ENCODE peak calls at places on chromosomes 2 and 18, in nine cellular contexts. Y is astrocyte of the spinal cord, A is uterus, P is heart left ventricle, H is upper lobe of right lung, Z is fibroblast of villous mesenchyme, U is lower lobe of right lung, X is body of pancreas, G is WERI-Rb-1. F is an unnamed sample.

GRCh38 chr2:168742258-168742932 is 60.0 kb upstream of the NOSTRIN start:
- DNase-seq in H (no peak), A (no peak), G (no peak), U (no peak), P (no peak), Z (no peak), Y (no peak), X (no peak), F (no peak)

GRCh38 chr2:181683518-181684453 is 3.5 kb upstream of the NEUROD1 start:
- DNase-seq in P (no peak), Y (no peak), G (peak), U (no peak), X (peak), H (no peak), A (no peak), Z (no peak), F (no peak)

GRCh38 chr2:180596453-180596852 is 384.0 kb upstream of the UBE2E3 start:
- DNase-seq in H (no peak), X (no peak), G (no peak), A (no peak), U (no peak), Y (no peak), P (no peak), Z (no peak), F (no peak)

GRCh38 chr2:210195066-210195852 is 24.1 kb upstream of the KANSL1L start:
- DNase-seq in P (no peak), X (peak), H (no peak), G (no peak), Y (peak), A (no peak), U (no peak), Z (peak), F (no peak)

GRCh38 chr18:68176901-68177300 is 538.0 kb downstream of the TMX3 start:
- DNase-seq in A (no peak), P (no peak), Y (no peak), G (no peak), H (no peak), X (no peak), U (no peak), Z (peak), F (no peak)

GRCh38 chr2:149098722-149099121 is 60.2 kb downstream of the LYPD6B start:
- DNase-seq in H (no peak), Y (peak), U (no peak), Z (peak), X (peak), A (no peak), G (no peak), P (no peak), F (no peak)

GRCh38 chr2:108182489-108182888 is 57.3 kb upstream of the SULT1C3 start:
- DNase-seq in G (peak), H (no peak), Y (no peak), A (no peak), P (no peak), X (no peak), Z (peak), U (no peak), F (no peak)

GRCh38 chr2:163990554-163990953 is 254.7 kb upstream of the FIGN start:
- DNase-seq in P (no peak), X (no peak), Y (no peak), H (no peak), A (no peak), U (no peak), Z (no peak), G (no peak), F (no peak)

GRCh38 chr2:103289101-103289725 is 527.4 kb downstream of the TMEM182 start:
- DNase-seq in P (no peak), H (no peak), Z (no peak), A (no peak), U (no peak), G (no peak), Y (no peak), X (no peak), F (no peak)

GRCh38 chr2:11581129-11581796 is 47.4 kb downstream of the GREB1 start:
- DNase-seq in G (no peak), A (peak), Z (no peak), U (no peak), P (no peak), H (no peak), X (no peak), Y (no peak), F (peak)

GRCh38 chr2:111659361-111660281 is 224.4 kb downstream of the ANAPC1 start:
- DNase-seq in Y (peak), G (no peak), A (peak), U (peak), H (peak), P (no peak), Z (peak), X (peak), F (peak)

GRCh38 chr18:49072940-49073339 is 122.2 kb upstream of the SMAD7 start:
- DNase-seq in X (no peak), Y (no peak), U (no peak), H (no peak), G (no peak), P (no peak), Z (no peak), A (no peak), F (no peak)

GRCh38 chr2:100013892-100014677 is 128.3 kb downstream of the AFF3 start:
- DNase-seq in Y (peak), U (no peak), X (peak), H (no peak), G (peak), P (peak), Z (peak), A (peak), F (no peak)

GRCh38 chr18:13260114-13260926 is 41.8 kb downstream of the LDLRAD4 start:
- DNase-seq in X (no peak), Y (no peak), G (no peak), A (no peak), Z (peak), U (no peak), P (no peak), H (peak), F (no peak)

GRCh38 chr2:128178650-128179460 is 87.9 kb downstream of the UGGT1 start:
- DNase-seq in H (no peak), U (peak), X (peak), P (peak), Y (peak), A (peak), Z (peak), G (peak), F (peak)

GRCh38 chr2:187917535-187917934 is 363.3 kb upstream of the TFPI start:
- DNase-seq in H (no peak), U (no peak), G (no peak), A (no peak), Z (peak), Y (peak), P (no peak), X (no peak), F (no peak)

GRCh38 chr2:237414056-237414661 is at the start of gene COL6A3:
- DNase-seq in P (peak), U (no peak), G (no peak), H (no peak), A (peak), Z (peak), X (peak), Y (peak), F (no peak)

GRCh38 chr2:111049792-111050640 is 70.7 kb upstream of the BCL2L11 start:
- DNase-seq in A (no peak), H (no peak), Z (no peak), Y (no peak), P (no peak), X (peak), G (no peak), U (no peak), F (no peak)

DNA sequence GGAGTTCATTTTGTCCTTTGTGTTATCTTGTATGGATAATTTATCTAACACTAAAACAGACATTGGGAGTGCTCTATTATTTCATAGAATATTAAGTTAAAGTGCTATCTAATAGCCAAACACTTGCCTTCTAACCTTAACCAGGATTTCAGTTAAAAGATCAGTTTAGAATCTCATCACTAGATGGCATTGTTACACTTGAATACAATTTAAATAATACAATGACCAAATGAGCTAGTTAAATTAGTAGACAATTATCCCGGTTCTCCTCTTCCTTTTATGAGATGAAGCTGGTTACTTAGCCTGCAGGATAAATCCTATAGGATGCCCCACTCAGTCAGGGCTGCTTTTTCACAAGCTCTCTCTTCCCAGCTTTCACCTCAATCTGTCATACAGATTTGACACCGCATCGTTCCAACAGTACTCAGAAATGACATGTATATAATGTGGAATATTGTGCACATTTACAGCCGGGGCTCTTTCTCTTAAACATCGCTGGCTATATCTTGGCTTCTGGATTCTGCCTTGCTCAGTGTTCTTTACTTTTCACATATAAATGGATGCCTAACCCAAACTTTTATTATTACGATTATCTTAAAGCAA is 678.8 kb downstream of the KCNJ3 start:
- DNase-seq in A (no peak), X (no peak), Y (peak), U (no peak), H (no peak), P (no peak), Z (peak), G (no peak), F (no peak)
- TF ChIP-seq CTCF in A (no peak), X (no peak), Y (peak), U (peak), H (peak), P (no peak), Z (peak), G (no peak), F (peak)

GRCh38 chr2:206783718-206784117 is 18.3 kb downstream of the FASTKD2 start:
- DNase-seq in P (no peak), X (no peak), Y (no peak), A (no peak), U (no peak), Z (no peak), G (no peak), H (no peak), F (no peak)
- TF ChIP-seq CTCF in P (peak), X (no peak), Y (peak), A (no peak), U (peak), Z (peak), G (peak), H (peak), F (peak)

DNA sequence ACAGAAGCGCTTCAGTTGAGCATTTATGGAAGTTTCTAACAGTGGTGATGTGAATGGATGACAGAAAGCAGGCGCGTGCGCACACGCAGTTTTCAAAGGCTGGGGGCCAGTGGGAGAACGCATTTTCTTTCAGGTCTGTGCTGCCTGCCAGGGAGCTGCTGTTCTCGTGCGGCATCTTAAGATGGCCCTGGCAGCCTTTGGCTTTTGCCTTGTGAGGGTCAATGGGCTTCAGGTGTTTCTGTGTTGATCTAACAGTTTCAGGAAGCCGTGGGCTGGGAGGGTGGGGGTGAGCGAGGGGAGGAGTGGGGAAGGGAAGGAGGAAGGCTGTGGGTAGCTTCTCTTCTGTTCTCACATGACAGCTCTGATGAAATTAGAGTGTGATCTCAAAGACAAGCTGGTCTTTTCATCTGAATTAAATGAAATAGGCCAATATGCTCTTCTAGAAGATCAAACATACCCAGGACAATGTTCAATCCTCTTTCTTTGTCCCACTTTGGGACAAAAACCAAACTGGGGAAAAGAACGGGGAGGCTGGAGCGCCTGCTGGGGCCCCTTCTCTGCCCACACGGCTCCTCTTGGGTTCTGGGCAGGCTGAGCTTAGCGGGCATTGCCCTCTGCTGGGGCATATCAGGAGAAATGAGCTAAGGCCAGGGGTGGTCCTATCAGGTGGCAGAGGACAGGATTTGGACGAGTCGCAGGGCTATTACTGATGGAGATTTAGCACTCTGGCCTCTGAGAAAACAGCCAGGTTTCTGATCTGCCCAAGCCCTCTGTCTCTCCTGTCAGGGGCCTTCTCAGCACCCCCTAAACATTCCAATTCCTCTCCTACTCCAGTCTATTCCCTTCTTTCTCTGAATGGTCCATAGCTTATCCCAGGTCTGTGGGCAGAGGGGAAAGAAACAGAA is 126.2 kb upstream of the LGALSL start:
- DNase-seq in H (peak), Z (peak), U (peak), G (peak), P (peak), X (no peak), A (peak), Y (peak), F (peak)
- TF ChIP-seq CTCF in H (peak), Z (peak), U (peak), G (peak), P (peak), X (no peak), A (peak), Y (peak), F (peak)

GRCh38 chr2:176093145-176093888 is 796 bp downstream of the HOXD13 start:
- DNase-seq in X (no peak), A (no peak), G (peak), P (no peak), Y (no peak), H (no peak), U (no peak), Z (no peak), F (no peak)
- TF ChIP-seq CTCF in X (no peak), A (no peak), G (peak), P (no peak), Y (no peak), H (no peak), U (no peak), Z (no peak), F (no peak)

F was measured in CD14-positive monocyte.